ENCODE peak calls at places on chromosomes 16 and 17, in six cellular contexts. N is GM23248, L is fibroblast of lung, C is neural progenitor cell, E is mesendoderm, X is osteoblast. A is an unnamed sample.

GRCh38 chr17:58325289-58325726 is 3.3 kb downstream of the TSPOAP1 start:
- DNase-seq in N (no peak), X (peak; percentile 22), C (peak; percentile 68), L (no peak), E (peak; percentile 83), A (peak; percentile 75)

GRCh38 chr17:73595068-73595865 is 49.0 kb downstream of the SDK2 start:
- DNase-seq in N (no peak), L (no peak), X (peak; percentile 69), C (peak; percentile 64), E (peak; percentile 44), A (peak; percentile 66)

GRCh38 chr16:75251280-75252048 is at the start of gene BCAR1:
- DNase-seq in N (peak; percentile 92), C (peak; percentile 97), X (peak; percentile 99), L (peak; percentile 90), E (peak; percentile 95), A (peak; percentile 91)

GRCh38 chr17:48002208-48002919 is 31.5 kb downstream of the CDK5RAP3 start:
- DNase-seq in L (peak; percentile 91), X (peak; percentile 92), C (peak; percentile 48), N (peak; percentile 86), E (peak; percentile 32), A (peak; percentile 89)

GRCh38 chr17:17321356-17322025 is 18.3 kb downstream of the NT5M start:
- DNase-seq in E (no peak), C (no peak), L (no peak), X (no peak), N (no peak), A (no peak)

GRCh38 chr16:29809850-29810698 is 1.9 kb upstream of the PRRT2 start:
- DNase-seq in C (peak; percentile 52), L (no peak), X (peak; percentile 95), E (peak; percentile 65), N (peak; percentile 54), A (peak; percentile 62)

GRCh38 chr16:28826141-28826540 is 3.3 kb downstream of the ATXN2L start:
- DNase-seq in L (peak; percentile 12), X (no peak), E (no peak), C (no peak), N (peak; percentile 53), A (no peak)

GRCh38 chr16:66878067-66878466 is 2.2 kb upstream of the PDP2 start:
- DNase-seq in C (no peak), E (no peak), L (peak; percentile 65), X (no peak), N (peak; percentile 46), A (no peak)

GRCh38 chr16:54657709-54658102 is 273.0 kb upstream of the IRX5 start:
- DNase-seq in C (no peak), N (no peak), E (no peak), X (no peak), L (no peak), A (no peak)

GRCh38 chr17:42272576-42272975 is 3.6 kb downstream of the STAT5B start:
- DNase-seq in L (no peak), X (no peak), C (no peak), E (no peak), N (no peak), A (peak; percentile 49)

GRCh38 chr17:63973247-63973646 is 529 bp upstream of the SCN4A start:
- DNase-seq in E (no peak), L (no peak), X (peak; percentile 47), C (no peak), N (no peak), A (no peak)

GRCh38 chr17:37131064-37131463 is 182.3 kb downstream of the AATF start:
- DNase-seq in L (peak; percentile 19), E (no peak), N (no peak), C (peak; percentile 84), X (no peak), A (no peak)

GRCh38 chr17:61338000-61338864 is 61.4 kb upstream of the TBX2 start:
- DNase-seq in X (no peak), L (peak; percentile 89), E (no peak), C (no peak), N (peak; percentile 95), A (no peak)

GRCh38 chr17:2703606-2704005 is 8.0 kb downstream of the CLUH start:
- DNase-seq in X (no peak), L (no peak), C (no peak), N (no peak), E (no peak), A (no peak)

GRCh38 chr17:47649972-47650524 is 329 bp downstream of the KPNB1 start:
- DNase-seq in C (peak; percentile 79), E (peak; percentile 77), X (peak; percentile 80), L (no peak), N (no peak), A (peak; percentile 87)

GRCh38 chr16:71383054-71383773 is 24.7 kb downstream of the CALB2 start:
- DNase-seq in L (peak; percentile 29), C (peak; percentile 43), E (peak; percentile 84), X (no peak), N (peak; percentile 50), A (no peak)

GRCh38 chr17:48505788-48506187 is 25.0 kb downstream of the HOXB1 start:
- DNase-seq in L (peak; percentile 92), E (peak; percentile 83), C (no peak), X (no peak), N (peak; percentile 96), A (no peak)

GRCh38 chr17:51044964-51045363 is 75.7 kb downstream of the SPAG9 start:
- DNase-seq in L (peak; percentile 30), E (no peak), X (no peak), C (peak; percentile 34), N (no peak), A (no peak)

GRCh38 chr16:50301626-50302471 is 35.5 kb downstream of the ADCY7 start:
- DNase-seq in L (peak; percentile 91), C (no peak), E (no peak), N (peak; percentile 96), X (peak; percentile 99), A (no peak)

GRCh38 chr17:40056379-40057005 is 2.3 kb upstream of the MED24 start:
- DNase-seq in E (no peak), L (no peak), C (no peak), N (no peak), X (no peak), A (peak; percentile 32)

GRCh38 chr17:50508573-50509460 is 578 bp downstream of the MYCBPAP start:
- DNase-seq in N (peak; percentile 51), C (no peak), L (no peak), E (no peak), X (peak; percentile 81), A (no peak)

GRCh38 chr17:16466407-16466806 is 25.6 kb downstream of the LRRC75A start:
- DNase-seq in E (no peak), N (no peak), C (no peak), X (no peak), L (no peak), A (no peak)

GRCh38 chr16:88597856-88598491 is 27.8 kb downstream of the ZC3H18 start:
- DNase-seq in L (no peak), N (no peak), X (peak; percentile 36), E (no peak), C (no peak), A (no peak)

GRCh38 chr16:88593910-88594309 is 23.7 kb downstream of the ZC3H18 start:
- DNase-seq in L (no peak), C (no peak), N (no peak), X (no peak), E (no peak), A (no peak)

GRCh38 chr16:88595101-88595500 is 24.9 kb downstream of the ZC3H18 start:
- DNase-seq in X (no peak), E (no peak), L (no peak), N (no peak), C (no peak), A (no peak)

GRCh38 chr16:88595921-88596320 is 25.7 kb downstream of the ZC3H18 start:
- DNase-seq in C (no peak), N (no peak), L (no peak), X (no peak), E (no peak), A (no peak)

GRCh38 chr16:88596477-88596876 is 26.3 kb downstream of the ZC3H18 start:
- DNase-seq in E (no peak), L (peak; percentile 10), X (no peak), N (peak; percentile 23), C (no peak), A (no peak)
- H3K79me2 ChIP-seq in E (no peaks in the 10 kb centered on the region), L (peaks cover 4% of the 10 kb centered on the region), X (peaks cover 27% of the 10 kb centered on the region), N (peaks cover 46% of the 10 kb centered on the region), C (peaks cover 26% of the 10 kb centered on the region), A (peaks cover 20% of the 10 kb centered on the region)

GRCh38 chr17:7881655-7882054 is 6.9 kb upstream of the CHD3 start:
- DNase-seq in X (no peak), L (no peak), E (no peak), C (no peak), N (no peak), A (no peak)

GRCh38 chr17:7884581-7885356 is 3.8 kb upstream of the CHD3 start:
- DNase-seq in L (no peak), C (peak; percentile 48), X (peak; percentile 90), E (no peak), N (peak; percentile 43), A (peak; percentile 82)

GRCh38 chr17:7882068-7882467 is 6.5 kb upstream of the CHD3 start:
- DNase-seq in E (no peak), X (no peak), N (no peak), L (no peak), C (no peak), A (peak; percentile 93)

GRCh38 chr17:7883781-7884386 is 4.7 kb upstream of the CHD3 start:
- DNase-seq in L (peak; percentile 57), C (no peak), N (peak; percentile 54), E (no peak), X (peak; percentile 88), A (peak; percentile 91)

DNA sequence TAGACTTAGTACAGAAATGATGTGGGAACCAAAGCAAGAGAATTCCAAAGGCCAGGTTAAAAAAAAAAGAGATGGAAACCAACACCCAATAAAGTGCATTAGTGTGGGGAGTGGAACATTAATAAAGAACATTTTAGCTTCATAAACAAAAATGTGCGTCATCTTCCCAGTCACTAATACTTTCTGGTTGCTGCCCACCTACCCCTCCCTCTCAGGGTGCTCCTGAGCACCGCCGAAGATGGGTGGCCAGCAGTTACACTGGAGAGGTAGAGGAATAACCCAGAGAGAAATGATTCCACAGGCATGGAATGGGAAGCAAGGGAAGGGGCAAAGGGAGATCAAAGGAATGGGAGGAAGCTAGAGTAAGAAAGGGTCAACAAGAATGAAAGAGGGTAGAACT is 6.0 kb upstream of the CHD3 start:
- DNase-seq in C (no peak), L (no peak), N (no peak), X (no peak), E (no peak), A (peak; percentile 59)
- H3K4me3 ChIP-seq in C (no peak overlapping the region), L (peak overlapping the region; percentile 20), N (no peak overlapping the region), X (no peak overlapping the region), E (no peak overlapping the region), A (peak overlapping the region; percentile 61)

GRCh38 chr17:67366193-67367157 is at the start of gene PSMD12:
- DNase-seq in C (peak; percentile 93), L (peak; percentile 85), X (peak; percentile 97), N (peak; percentile 94), E (peak; percentile 93), A (peak; percentile 97)
- H3K79me2 ChIP-seq in C (peaks cover 51% of the 10 kb centered on the region), L (peaks cover 49% of the 10 kb centered on the region), X (peaks cover 52% of the 10 kb centered on the region), N (peaks cover 57% of the 10 kb centered on the region), E (peaks cover 47% of the 10 kb centered on the region), A (peaks cover 48% of the 10 kb centered on the region)

DNA sequence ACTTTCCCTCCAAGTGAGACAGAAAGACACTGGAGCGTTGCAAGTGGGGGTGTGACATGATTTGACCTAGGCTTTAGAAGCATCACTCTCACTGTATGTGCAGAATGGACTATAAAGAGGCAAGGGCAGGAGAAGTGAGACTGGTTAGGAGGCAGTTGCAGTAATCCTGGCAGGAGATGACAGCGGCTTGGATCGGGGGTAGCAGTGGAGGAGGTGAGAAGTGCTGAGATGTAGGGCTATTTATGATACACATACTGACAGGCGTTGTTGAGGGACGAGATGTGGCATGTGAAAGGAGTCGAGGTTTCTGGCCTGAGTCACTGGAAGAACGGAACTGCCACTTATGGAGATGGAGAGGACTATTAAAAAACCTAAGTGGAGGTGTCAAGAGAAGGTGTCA is 145.4 kb downstream of the SPECC1 start:
- DNase-seq in E (no peak), L (no peak), C (no peak), X (no peak), N (no peak), A (no peak)
- H3K4me3 ChIP-seq in E (no peak overlapping the region), L (no peak overlapping the region), C (no peak overlapping the region), X (no peak overlapping the region), N (no peak overlapping the region), A (no peak overlapping the region)

A was measured in Karpas-422.